ENCODE peak calls at places on chromosomes 12 and 14, in nine cellular contexts. Q is right lobe of liver, X is stomach, D is osteoblast, J is tibial artery, A is cardiac muscle cell, Y is uterus, W is left ventricle myocardium inferior, S is A549. B is an unnamed sample. For H3K4me1, the result is how much of the 10 kb centered on the place peaks cover.

GRCh38 chr12:126397071-126397571 is 1331.9 kb downstream of the AACS start:
- DNase-seq in Q (no peak), X (no peak), D (no peak), J (no peak), A (peak), Y (no peak), W (no peak), S (no peak), B (no peak)

GRCh38 chr12:113987261-113988063 is 21.3 kb upstream of the RBM19 start:
- DNase-seq in Q (no peak), X (no peak), D (no peak), J (no peak), A (no peak), Y (no peak), W (no peak), S (no peak), B (peak)

GRCh38 chr14:104435147-104436046 is 144.2 kb upstream of the C14orf180 start:
- DNase-seq in Q (no peak), X (no peak), D (peak), J (no peak), A (no peak), Y (no peak), W (no peak), S (no peak), B (no peak)

GRCh38 chr12:115811066-115811465 is 466.4 kb downstream of the MED13L start:
- DNase-seq in Q (no peak), X (no peak), D (no peak), J (no peak), A (no peak), Y (no peak), W (no peak), S (no peak), B (no peak)

GRCh38 chr12:117071009-117071408 is 28.2 kb downstream of the TESC start:
- DNase-seq in Q (no peak), X (no peak), D (no peak), J (no peak), A (no peak), Y (no peak), W (no peak), S (no peak), B (no peak)

GRCh38 chr12:124684971-124685688 is 117.7 kb upstream of the NCOR2 start:
- DNase-seq in Q (no peak), X (no peak), D (peak), J (peak), A (peak), Y (peak), W (no peak), S (no peak), B (no peak)

GRCh38 chr12:3994500-3994899 is 121.3 kb upstream of the PARP11 start:
- DNase-seq in Q (no peak), X (no peak), D (no peak), J (no peak), A (no peak), Y (no peak), W (no peak), S (no peak), B (no peak)

GRCh38 chr12:131929530-131930456 is 717 bp downstream of the PUS1 start:
- DNase-seq in Q (peak), X (no peak), D (peak), J (no peak), A (peak), Y (no peak), W (no peak), S (peak), B (peak)

GRCh38 chr12:47082283-47082962 is 2.7 kb upstream of the AMIGO2 start:
- DNase-seq in Q (no peak), X (no peak), D (no peak), J (no peak), A (no peak), Y (no peak), W (no peak), S (peak), B (no peak)

GRCh38 chr12:92034858-92035401 is 110.7 kb downstream of the BTG1 start:
- DNase-seq in Q (peak), X (peak), D (no peak), J (peak), A (peak), Y (peak), W (peak), S (peak), B (peak)

GRCh38 chr12:85405781-85406522 is 125.9 kb downstream of the ALX1 start:
- DNase-seq in Q (no peak), X (no peak), D (no peak), J (no peak), A (peak), Y (no peak), W (no peak), S (no peak), B (no peak)

GRCh38 chr12:843609-844008 is 91.2 kb downstream of the WNK1 start:
- DNase-seq in Q (no peak), X (no peak), D (no peak), J (no peak), A (peak), Y (no peak), W (no peak), S (no peak), B (no peak)

GRCh38 chr14:54857830-54858269 is 44.8 kb downstream of the GCH1 start:
- DNase-seq in Q (no peak), X (no peak), D (no peak), J (no peak), A (peak), Y (no peak), W (no peak), S (no peak), B (no peak)

GRCh38 chr14:100320157-100320856 is 2.8 kb upstream of the SLC25A47 start:
- DNase-seq in Q (no peak), X (no peak), D (no peak), J (no peak), A (no peak), Y (no peak), W (no peak), S (no peak), B (no peak)

GRCh38 chr12:59627582-59627981 is 31.8 kb downstream of the SLC16A7 start:
- DNase-seq in Q (no peak), X (no peak), D (no peak), J (no peak), A (no peak), Y (no peak), W (no peak), S (no peak), B (no peak)

GRCh38 chr12:91841786-91842185 is 303.9 kb downstream of the BTG1 start:
- DNase-seq in Q (no peak), X (no peak), D (no peak), J (no peak), A (no peak), Y (no peak), W (no peak), S (no peak), B (no peak)

GRCh38 chr14:38404100-38404541 is 148.2 kb upstream of the CLEC14A start:
- DNase-seq in Q (no peak), X (no peak), D (no peak), J (no peak), A (peak), Y (no peak), W (no peak), S (no peak), B (no peak)
- H3K4me3 ChIP-seq in Q (no peak), X (no peak), D (no peak), J (no peak), A (no peak), Y (no peak), W (no peak), S (no peak), B (no peak)

GRCh38 chr14:77926942-77927341 is 127.0 kb downstream of the ADCK1 start:
- DNase-seq in Q (no peak), X (no peak), D (no peak), J (no peak), A (no peak), Y (no peak), W (no peak), S (no peak), B (no peak)

GRCh38 chr14:77920312-77920711 is 120.4 kb downstream of the ADCK1 start:
- DNase-seq in Q (no peak), X (no peak), D (no peak), J (no peak), A (no peak), Y (no peak), W (no peak), S (no peak), B (no peak)

GRCh38 chr14:77924392-77924948 is 124.6 kb downstream of the ADCK1 start:
- DNase-seq in Q (no peak), X (no peak), D (no peak), J (no peak), A (no peak), Y (no peak), W (no peak), S (no peak), B (no peak)

GRCh38 chr14:77921820-77922219 is 121.9 kb downstream of the ADCK1 start:
- DNase-seq in Q (no peak), X (no peak), D (no peak), J (no peak), A (no peak), Y (no peak), W (no peak), S (no peak), B (no peak)

GRCh38 chr14:77923131-77923933 is 123.4 kb downstream of the ADCK1 start:
- DNase-seq in Q (no peak), X (no peak), D (no peak), J (no peak), A (no peak), Y (no peak), W (no peak), S (no peak), B (no peak)
- H3K4me1 ChIP-seq in Q (under half), X (under half), D (under half), J (under half), A (under half), Y (under half), W (under half), S (under half), B (under half)

GRCh38 chr12:56098592-56098991 is 5.8 kb upstream of the PA2G4 start:
- DNase-seq in Q (no peak), X (no peak), D (no peak), J (no peak), A (no peak), Y (no peak), W (no peak), S (no peak), B (no peak)
- H3K4me3 ChIP-seq in Q (no peak), X (no peak), D (no peak), J (no peak), A (no peak), Y (no peak), W (no peak), S (no peak), B (no peak)

GRCh38 chr14:74511966-74512365 is 18.4 kb downstream of the ISCA2 start:
- DNase-seq in Q (no peak), X (no peak), D (no peak), J (peak), A (no peak), Y (no peak), W (no peak), S (no peak), B (no peak)

GRCh38 chr14:74510211-74510931 is 16.8 kb downstream of the ISCA2 start:
- DNase-seq in Q (peak), X (no peak), D (peak), J (peak), A (no peak), Y (peak), W (no peak), S (no peak), B (no peak)

GRCh38 chr14:74512431-74512830 is 18.9 kb downstream of the ISCA2 start:
- DNase-seq in Q (peak), X (no peak), D (no peak), J (peak), A (no peak), Y (no peak), W (no peak), S (no peak), B (no peak)

GRCh38 chr14:74509587-74510210 is 16.1 kb downstream of the ISCA2 start:
- DNase-seq in Q (peak), X (no peak), D (no peak), J (peak), A (no peak), Y (peak), W (no peak), S (no peak), B (no peak)

GRCh38 chr14:74510955-74511354 is 17.4 kb downstream of the ISCA2 start:
- DNase-seq in Q (no peak), X (no peak), D (peak), J (peak), A (no peak), Y (no peak), W (no peak), S (peak), B (no peak)
- H3K4me1 ChIP-seq in Q (under half), X (under half), D (half or more), J (under half), A (under half), Y (under half), W (under half), S (under half), B (under half)

GRCh38 chr12:120196363-120196762 is 1.8 kb upstream of the GCN1 start:
- DNase-seq in Q (no peak), X (no peak), D (no peak), J (no peak), A (no peak), Y (no peak), W (no peak), S (no peak), B (no peak)
- H3K4me3 ChIP-seq in Q (no peak), X (no peak), D (no peak), J (no peak), A (no peak), Y (no peak), W (no peak), S (no peak), B (no peak)

GRCh38 chr14:68950111-68950510 is 29.0 kb downstream of the ACTN1 start:
- DNase-seq in Q (no peak), X (no peak), D (no peak), J (no peak), A (peak), Y (no peak), W (no peak), S (peak), B (no peak)

GRCh38 chr14:68951800-68952540 is 27.1 kb downstream of the ACTN1 start:
- DNase-seq in Q (no peak), X (no peak), D (no peak), J (no peak), A (no peak), Y (no peak), W (peak), S (no peak), B (no peak)

GRCh38 chr14:68949236-68949965 is 29.7 kb downstream of the ACTN1 start:
- DNase-seq in Q (no peak), X (no peak), D (no peak), J (no peak), A (no peak), Y (no peak), W (no peak), S (no peak), B (no peak)

GRCh38 chr14:68952544-68953535 is 26.3 kb downstream of the ACTN1 start:
- DNase-seq in Q (no peak), X (no peak), D (no peak), J (no peak), A (peak), Y (peak), W (peak), S (no peak), B (no peak)

DNA sequence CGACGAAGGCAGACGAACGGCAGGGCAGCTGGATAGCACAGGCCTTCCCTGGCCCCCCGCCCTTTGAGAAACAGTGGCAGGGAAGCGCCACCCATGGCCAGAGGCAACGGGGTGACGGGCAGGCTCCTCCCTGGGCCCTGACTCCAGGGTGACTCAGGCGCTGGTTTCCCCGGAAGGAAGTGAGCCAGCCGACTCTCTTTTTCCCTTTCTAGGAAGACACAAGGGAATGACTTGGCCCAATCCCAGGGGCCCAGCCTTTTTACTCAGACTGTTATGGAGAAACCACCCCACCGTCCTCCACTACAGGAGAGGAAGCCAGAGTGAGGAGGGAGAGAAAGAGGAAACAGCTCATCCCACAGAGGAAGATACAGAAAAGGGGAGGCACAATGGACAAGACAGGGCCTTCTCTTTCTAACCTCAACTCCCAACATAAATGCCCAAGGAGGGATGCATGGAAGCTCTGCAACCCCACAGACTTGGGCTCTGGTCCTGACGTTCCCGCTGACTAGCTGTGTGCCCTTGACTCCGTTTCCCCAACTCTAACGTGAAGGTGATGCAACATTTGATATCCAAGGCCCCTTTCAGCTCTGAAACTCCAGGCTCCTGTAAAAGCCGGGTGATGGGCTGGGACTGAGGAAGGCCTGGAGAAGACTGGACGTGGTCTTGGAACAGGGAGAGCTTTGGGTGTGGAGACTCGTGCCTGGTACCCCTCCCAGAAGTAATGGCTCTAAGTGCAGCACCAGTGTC is 27.9 kb downstream of the ACTN1 start:
- DNase-seq in Q (no peak), X (peak), D (no peak), J (peak), A (peak), Y (peak), W (peak), S (peak), B (peak)
- H3K4me1 ChIP-seq in Q (under half), X (half or more), D (half or more), J (half or more), A (half or more), Y (half or more), W (half or more), S (half or more), B (under half)

DNA sequence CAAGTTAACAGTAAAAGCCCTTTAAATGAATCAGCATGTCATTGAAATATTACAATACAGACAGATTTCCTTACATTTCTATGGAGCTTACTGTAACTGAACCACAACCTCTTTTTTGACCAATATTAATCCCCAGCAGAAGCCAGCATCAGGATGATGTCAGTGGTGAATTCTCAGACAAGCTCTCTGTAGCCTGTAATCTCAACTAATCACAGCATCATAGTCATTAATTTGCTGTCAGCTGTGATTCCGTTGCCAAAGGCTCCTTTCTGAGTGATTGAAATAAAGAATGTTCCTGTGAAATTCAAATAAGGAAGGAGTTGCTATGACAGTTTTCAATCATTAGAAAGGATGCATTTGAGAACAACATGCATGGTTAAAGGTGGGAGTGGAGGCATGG is 323.1 kb downstream of the PDZRN4 start:
- DNase-seq in Q (no peak), X (no peak), D (no peak), J (no peak), A (no peak), Y (no peak), W (no peak), S (no peak), B (no peak)
- H3K4me3 ChIP-seq in Q (no peak), X (no peak), D (no peak), J (no peak), A (no peak), Y (no peak), W (no peak), S (no peak), B (no peak)

GRCh38 chr14:35366521-35366976 is 38.0 kb downstream of the NFKBIA start:
- DNase-seq in Q (no peak), X (no peak), D (no peak), J (no peak), A (no peak), Y (no peak), W (no peak), S (no peak), B (no peak)

GRCh38 chr14:35362911-35363374 is 41.6 kb downstream of the NFKBIA start:
- DNase-seq in Q (no peak), X (no peak), D (peak), J (no peak), A (peak), Y (peak), W (no peak), S (no peak), B (no peak)

GRCh38 chr14:35367056-35367372 is 37.5 kb downstream of the NFKBIA start:
- DNase-seq in Q (no peak), X (no peak), D (no peak), J (no peak), A (no peak), Y (no peak), W (no peak), S (no peak), B (no peak)

GRCh38 chr14:35366048-35366428 is 38.5 kb downstream of the NFKBIA start:
- DNase-seq in Q (no peak), X (no peak), D (peak), J (peak), A (peak), Y (no peak), W (no peak), S (no peak), B (no peak)

DNA sequence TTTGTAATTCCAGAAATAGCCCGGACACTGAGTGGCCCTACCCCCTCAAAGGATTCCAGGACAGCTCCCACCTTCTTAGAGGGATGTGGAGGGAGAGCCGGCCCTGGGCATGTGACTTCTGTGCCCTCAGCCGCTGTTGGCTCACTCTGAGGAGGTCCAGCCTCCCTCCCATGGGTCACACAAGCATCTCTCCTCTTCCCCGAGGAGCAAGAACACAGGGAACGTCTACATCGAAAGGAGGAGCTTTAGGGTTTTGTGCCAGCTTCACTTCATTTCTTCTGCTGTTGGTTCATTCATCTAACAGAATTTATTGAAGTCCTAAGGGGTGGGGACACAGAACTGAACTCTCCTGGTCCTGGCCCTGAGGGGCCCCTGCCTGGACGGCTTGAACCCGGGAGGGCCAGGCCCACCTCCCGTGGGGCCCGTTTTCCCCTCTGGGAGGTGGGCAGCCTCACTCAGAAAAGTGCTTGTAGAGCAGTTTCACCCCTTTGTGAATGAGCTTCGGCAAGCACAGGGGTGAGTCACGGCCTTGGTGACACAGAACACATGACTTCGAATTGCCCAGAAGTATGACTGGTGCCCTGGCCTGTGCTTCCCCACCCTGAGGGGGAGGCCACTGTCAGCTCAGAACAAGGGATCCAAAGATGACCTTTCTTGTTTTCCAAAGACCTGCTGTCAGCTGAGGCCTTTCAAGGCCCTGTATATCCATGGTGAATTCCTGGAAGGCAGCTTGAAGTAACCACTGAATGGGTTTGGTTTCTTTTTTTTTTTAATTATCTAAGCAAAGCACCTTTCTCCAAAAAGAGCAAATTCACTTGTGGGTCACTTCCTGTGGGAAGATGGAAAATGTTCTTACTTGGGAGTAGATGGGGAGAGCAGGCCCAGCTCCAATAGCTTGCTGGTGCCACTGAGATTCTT is 39.2 kb downstream of the NFKBIA start:
- DNase-seq in Q (no peak), X (peak), D (peak), J (peak), A (peak), Y (peak), W (peak), S (peak), B (peak)
- H3K4me1 ChIP-seq in Q (under half), X (under half), D (half or more), J (under half), A (under half), Y (under half), W (half or more), S (half or more), B (under half)

GRCh38 chr12:104605685-104606084 is 148.9 kb downstream of the CHST11 start:
- DNase-seq in Q (no peak), X (no peak), D (no peak), J (peak), A (no peak), Y (peak), W (peak), S (peak), B (no peak)
- H3K4me3 ChIP-seq in Q (no peak), X (no peak), D (peak), J (no peak), A (no peak), Y (no peak), W (no peak), S (no peak), B (no peak)

B was measured in small intestine.